ENCODE peak calls at places on chromosomes 5 and 9, in six cellular contexts. One of them, this sample, is unnamed. For H3K27me3, the result is how much of the 10 kb centered on the place peaks cover.

GRCh38 chr9:92763721-92764380 is 782 bp downstream of the BICD2 start:
- DNase-seq in sigmoid colon: peak
- DNase-seq in GM23338: peak
- DNase-seq in prostate gland: no peak
- DNase-seq in HCT116: no peak
- DNase-seq in HL-60: peak
- DNase-seq in this sample: no peak

GRCh38 chr5:176531902-176532493 is 5.2 kb downstream of the RNF44 start:
- DNase-seq in sigmoid colon: no peak
- DNase-seq in GM23338: no peak
- DNase-seq in prostate gland: no peak
- DNase-seq in HCT116: no peak
- DNase-seq in HL-60: no peak
- DNase-seq in this sample: no peak

GRCh38 chr5:39148983-39149534 is 70.3 kb downstream of the FYB1 start:
- DNase-seq in sigmoid colon: no peak
- DNase-seq in GM23338: peak
- DNase-seq in prostate gland: no peak
- DNase-seq in HCT116: peak
- DNase-seq in HL-60: no peak
- DNase-seq in this sample: no peak

GRCh38 chr9:137082222-137082924 is 4.4 kb upstream of the MAN1B1 start:
- DNase-seq in sigmoid colon: peak
- DNase-seq in GM23338: no peak
- DNase-seq in prostate gland: no peak
- DNase-seq in HCT116: no peak
- DNase-seq in HL-60: no peak
- DNase-seq in this sample: no peak

GRCh38 chr9:31799953-31800609 is 584.4 kb upstream of the ACO1 start:
- DNase-seq in sigmoid colon: no peak
- DNase-seq in GM23338: peak
- DNase-seq in prostate gland: no peak
- DNase-seq in HCT116: peak
- DNase-seq in HL-60: no peak
- DNase-seq in this sample: no peak

GRCh38 chr9:110926828-110927227 is 111.4 kb downstream of the LPAR1 start:
- DNase-seq in sigmoid colon: no peak
- DNase-seq in GM23338: no peak
- DNase-seq in prostate gland: peak
- DNase-seq in HCT116: no peak
- DNase-seq in HL-60: no peak
- DNase-seq in this sample: no peak

GRCh38 chr5:1636981-1637638 is 113.3 kb upstream of the LPCAT1 start:
- DNase-seq in sigmoid colon: peak
- DNase-seq in GM23338: no peak
- DNase-seq in prostate gland: no peak
- DNase-seq in HCT116: no peak
- DNase-seq in HL-60: no peak
- DNase-seq in this sample: no peak

GRCh38 chr5:149320791-149321330 is 24.4 kb upstream of the GRPEL2 start:
- DNase-seq in sigmoid colon: peak
- DNase-seq in GM23338: peak
- DNase-seq in prostate gland: peak
- DNase-seq in HCT116: peak
- DNase-seq in HL-60: no peak
- DNase-seq in this sample: no peak

GRCh38 chr5:146607663-146608315 is 91.8 kb upstream of the GPR151 start:
- DNase-seq in sigmoid colon: no peak
- DNase-seq in GM23338: no peak
- DNase-seq in prostate gland: no peak
- DNase-seq in HCT116: no peak
- DNase-seq in HL-60: no peak
- DNase-seq in this sample: no peak

GRCh38 chr5:9895305-9895650 is 265.1 kb upstream of the TAS2R1 start:
- DNase-seq in sigmoid colon: no peak
- DNase-seq in GM23338: peak
- DNase-seq in prostate gland: no peak
- DNase-seq in HCT116: no peak
- DNase-seq in HL-60: no peak
- DNase-seq in this sample: no peak

GRCh38 chr5:124040799-124041198 is 528.8 kb downstream of the CSNK1G3 start:
- DNase-seq in sigmoid colon: no peak
- DNase-seq in GM23338: no peak
- DNase-seq in prostate gland: peak
- DNase-seq in HCT116: no peak
- DNase-seq in HL-60: no peak
- DNase-seq in this sample: no peak

GRCh38 chr9:117707561-117707960 is 3.4 kb downstream of the TLR4 start:
- DNase-seq in sigmoid colon: no peak
- DNase-seq in GM23338: no peak
- DNase-seq in prostate gland: no peak
- DNase-seq in HCT116: no peak
- DNase-seq in HL-60: no peak
- DNase-seq in this sample: no peak

GRCh38 chr5:136001531-136001930 is 27.3 kb upstream of the TGFBI start:
- DNase-seq in sigmoid colon: no peak
- DNase-seq in GM23338: no peak
- DNase-seq in prostate gland: no peak
- DNase-seq in HCT116: no peak
- DNase-seq in HL-60: peak
- DNase-seq in this sample: no peak

GRCh38 chr5:98750693-98751092 is 22.8 kb upstream of the RGMB start:
- DNase-seq in sigmoid colon: no peak
- DNase-seq in GM23338: peak
- DNase-seq in prostate gland: no peak
- DNase-seq in HCT116: no peak
- DNase-seq in HL-60: no peak
- DNase-seq in this sample: no peak

GRCh38 chr9:68898781-68899439 is 115.0 kb downstream of the PRKACG start:
- DNase-seq in sigmoid colon: no peak
- DNase-seq in GM23338: no peak
- DNase-seq in prostate gland: no peak
- DNase-seq in HCT116: no peak
- DNase-seq in HL-60: no peak
- DNase-seq in this sample: no peak

GRCh38 chr5:133757396-133757795 is 145.1 kb upstream of the FSTL4 start:
- DNase-seq in sigmoid colon: no peak
- DNase-seq in GM23338: peak
- DNase-seq in prostate gland: no peak
- DNase-seq in HCT116: no peak
- DNase-seq in HL-60: no peak
- DNase-seq in this sample: peak

GRCh38 chr9:738209-738915 is 103.1 kb upstream of the DMRT1 start:
- DNase-seq in sigmoid colon: peak
- DNase-seq in GM23338: no peak
- DNase-seq in prostate gland: peak
- DNase-seq in HCT116: peak
- DNase-seq in HL-60: no peak
- DNase-seq in this sample: no peak

GRCh38 chr9:133844876-133845658 is 106.9 kb upstream of the SARDH start:
- DNase-seq in sigmoid colon: peak
- DNase-seq in GM23338: no peak
- DNase-seq in prostate gland: no peak
- DNase-seq in HCT116: no peak
- DNase-seq in HL-60: peak
- DNase-seq in this sample: no peak

GRCh38 chr5:97150401-97150800 is 8.0 kb upstream of the LIX1 start:
- DNase-seq in sigmoid colon: no peak
- DNase-seq in GM23338: no peak
- DNase-seq in prostate gland: no peak
- DNase-seq in HCT116: no peak
- DNase-seq in HL-60: no peak
- DNase-seq in this sample: no peak

GRCh38 chr5:176530983-176531901 is 6.0 kb downstream of the RNF44 start:
- DNase-seq in sigmoid colon: peak
- DNase-seq in GM23338: no peak
- DNase-seq in prostate gland: no peak
- DNase-seq in HCT116: no peak
- DNase-seq in HL-60: no peak
- DNase-seq in this sample: no peak

GRCh38 chr5:177035982-177036381 is 13.5 kb downstream of the ZNF346 start:
- DNase-seq in sigmoid colon: no peak
- DNase-seq in GM23338: peak
- DNase-seq in prostate gland: no peak
- DNase-seq in HCT116: no peak
- DNase-seq in HL-60: no peak
- DNase-seq in this sample: no peak

GRCh38 chr5:31889131-31889561 is 250.2 kb downstream of the PDZD2 start:
- DNase-seq in sigmoid colon: no peak
- DNase-seq in GM23338: peak
- DNase-seq in prostate gland: no peak
- DNase-seq in HCT116: no peak
- DNase-seq in HL-60: no peak
- DNase-seq in this sample: no peak

GRCh38 chr9:94181782-94182181 is 77.3 kb upstream of the ZNF169 start:
- DNase-seq in sigmoid colon: no peak
- DNase-seq in GM23338: no peak
- DNase-seq in prostate gland: no peak
- DNase-seq in HCT116: no peak
- DNase-seq in HL-60: no peak
- DNase-seq in this sample: no peak
- TF ChIP-seq POLR2AphosphoS5 in sigmoid colon: no peak
- TF ChIP-seq POLR2AphosphoS5 in GM23338: no peak
- TF ChIP-seq POLR2AphosphoS5 in prostate gland: no peak
- TF ChIP-seq POLR2AphosphoS5 in HCT116: no peak
- TF ChIP-seq POLR2AphosphoS5 in HL-60: no peak
- TF ChIP-seq POLR2AphosphoS5 in this sample: no peak

GRCh38 chr9:80401243-80401642 is 829.5 kb downstream of the TLE4 start:
- DNase-seq in sigmoid colon: no peak
- DNase-seq in GM23338: peak
- DNase-seq in prostate gland: no peak
- DNase-seq in HCT116: no peak
- DNase-seq in HL-60: no peak
- DNase-seq in this sample: no peak

GRCh38 chr9:80400624-80401230 is 829.0 kb downstream of the TLE4 start:
- DNase-seq in sigmoid colon: no peak
- DNase-seq in GM23338: peak
- DNase-seq in prostate gland: no peak
- DNase-seq in HCT116: no peak
- DNase-seq in HL-60: no peak
- DNase-seq in this sample: no peak
- H3K27me3 ChIP-seq in sigmoid colon: under half
- H3K27me3 ChIP-seq in GM23338: under half
- H3K27me3 ChIP-seq in prostate gland: under half
- H3K27me3 ChIP-seq in HCT116: under half
- H3K27me3 ChIP-seq in HL-60: under half
- H3K27me3 ChIP-seq in this sample: under half

DNA sequence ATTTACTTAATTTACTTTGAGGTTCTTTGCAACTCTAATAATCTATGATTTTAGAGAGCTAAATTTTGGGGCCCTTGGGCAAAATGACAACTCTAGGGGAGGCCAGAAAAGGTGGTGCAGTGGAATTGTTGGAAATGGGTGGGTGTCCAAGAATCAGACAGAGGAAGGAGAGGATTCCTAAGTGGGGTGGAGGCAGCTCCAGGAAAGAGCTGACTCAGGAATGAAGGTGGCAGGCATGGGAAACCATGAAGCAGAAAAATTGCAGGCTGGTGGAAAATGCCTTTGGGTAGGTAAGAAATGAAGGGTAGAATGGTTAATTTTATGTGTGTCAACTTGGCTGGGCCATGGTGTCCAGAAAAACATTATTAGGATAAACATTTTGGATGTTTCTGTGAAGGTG is 248.5 kb upstream of the TUT7 start:
- DNase-seq in sigmoid colon: no peak
- DNase-seq in GM23338: no peak
- DNase-seq in prostate gland: no peak
- DNase-seq in HCT116: no peak
- DNase-seq in HL-60: no peak
- DNase-seq in this sample: no peak
- TF ChIP-seq CTCF in sigmoid colon: no peak
- TF ChIP-seq CTCF in GM23338: no peak
- TF ChIP-seq CTCF in prostate gland: no peak
- TF ChIP-seq CTCF in HCT116: no peak
- TF ChIP-seq CTCF in HL-60: no peak
- TF ChIP-seq CTCF in this sample: no peak

GRCh38 chr9:33506626-33507370 is 17.3 kb upstream of the ANKRD18B start:
- DNase-seq in sigmoid colon: no peak
- DNase-seq in GM23338: no peak
- DNase-seq in prostate gland: no peak
- DNase-seq in HCT116: peak
- DNase-seq in HL-60: no peak
- DNase-seq in this sample: no peak

DNA sequence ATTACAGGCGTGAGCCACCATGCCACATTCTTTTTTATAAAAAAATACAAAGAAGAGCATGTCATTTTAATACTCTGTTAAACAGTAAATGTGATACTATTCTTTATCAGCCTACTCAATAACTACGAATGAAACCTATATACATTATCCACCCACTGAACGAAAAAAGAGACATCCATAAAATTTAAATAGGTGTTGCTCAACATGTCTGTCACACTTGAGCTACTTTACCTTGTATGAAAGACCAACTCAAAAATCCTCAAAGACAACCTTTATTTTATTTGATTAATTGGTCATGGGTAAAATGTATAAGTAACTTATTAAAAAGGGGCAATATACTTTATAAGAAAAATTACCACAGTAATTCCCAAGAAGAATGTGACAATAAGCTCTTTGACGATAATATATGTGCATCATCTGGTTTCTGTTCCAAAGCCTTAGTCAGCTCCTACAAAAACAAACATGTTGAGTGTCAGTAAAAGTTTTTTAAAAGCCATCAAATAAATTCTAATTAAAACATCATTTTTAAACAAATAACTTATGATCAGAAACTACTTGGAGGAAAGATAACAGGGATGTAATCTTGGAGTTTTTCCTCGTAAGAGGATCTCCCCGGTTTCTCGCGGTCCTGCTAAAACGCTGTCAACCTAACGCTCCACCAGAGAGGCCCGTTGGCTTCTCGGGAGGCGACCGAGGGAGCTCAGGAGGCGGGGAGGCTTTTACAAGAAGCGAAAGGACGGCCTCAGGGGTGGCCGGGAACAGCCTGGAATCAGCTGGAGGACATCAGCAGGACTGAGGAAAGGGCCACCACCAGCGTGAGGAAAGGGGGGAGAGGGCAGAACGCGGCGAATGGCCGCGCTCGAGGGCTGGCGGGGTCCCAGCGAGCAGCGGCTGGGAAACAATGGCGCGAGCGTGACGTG is 13.5 kb upstream of the ANKRD18B start:
- DNase-seq in sigmoid colon: peak
- DNase-seq in GM23338: peak
- DNase-seq in prostate gland: peak
- DNase-seq in HCT116: no peak
- DNase-seq in HL-60: no peak
- DNase-seq in this sample: no peak
- TF ChIP-seq POLR2AphosphoS5 in sigmoid colon: peak
- TF ChIP-seq POLR2AphosphoS5 in GM23338: peak
- TF ChIP-seq POLR2AphosphoS5 in prostate gland: peak
- TF ChIP-seq POLR2AphosphoS5 in HCT116: peak
- TF ChIP-seq POLR2AphosphoS5 in HL-60: peak
- TF ChIP-seq POLR2AphosphoS5 in this sample: peak

This sample was measured in vagina.